ENCODE peak calls at places on chromosomes 16 and 17, in nine cellular contexts. One of them, this sample, is unnamed.

GRCh38 chr16:72400257-72401078 is 228.5 kb upstream of the PMFBP1 start:
- DNase-seq in vagina: no peak
- DNase-seq in fibroblast of lung: peak; percentile 82
- DNase-seq in uterus: no peak
- DNase-seq in GM23338: peak; percentile 84
- DNase-seq in hepatocyte: peak; percentile 67
- DNase-seq in dorsolateral prefrontal cortex: no peak
- DNase-seq in neural progenitor cell: peak; percentile 77
- DNase-seq in AG09309: peak; percentile 13
- DNase-seq in this sample: peak; percentile 45

GRCh38 chr16:49460786-49461470 is 87.3 kb downstream of the C16orf78 start:
- DNase-seq in vagina: peak; percentile 72
- DNase-seq in fibroblast of lung: no peak
- DNase-seq in uterus: no peak
- DNase-seq in GM23338: no peak
- DNase-seq in hepatocyte: no peak
- DNase-seq in dorsolateral prefrontal cortex: no peak
- DNase-seq in neural progenitor cell: no peak
- DNase-seq in AG09309: no peak
- DNase-seq in this sample: no peak

GRCh38 chr17:33169580-33170285 is 123.4 kb downstream of the ASIC2 start:
- DNase-seq in vagina: no peak
- DNase-seq in fibroblast of lung: peak; percentile 3
- DNase-seq in uterus: no peak
- DNase-seq in GM23338: no peak
- DNase-seq in hepatocyte: no peak
- DNase-seq in dorsolateral prefrontal cortex: no peak
- DNase-seq in neural progenitor cell: no peak
- DNase-seq in AG09309: no peak
- DNase-seq in this sample: no peak

GRCh38 chr16:11297492-11298142 is 16.5 kb upstream of the PRM1 start:
- DNase-seq in vagina: no peak
- DNase-seq in fibroblast of lung: peak; percentile 82
- DNase-seq in uterus: peak; percentile 58
- DNase-seq in GM23338: peak; percentile 70
- DNase-seq in hepatocyte: peak; percentile 74
- DNase-seq in dorsolateral prefrontal cortex: peak; percentile 83
- DNase-seq in neural progenitor cell: peak; percentile 53
- DNase-seq in AG09309: peak; percentile 25
- DNase-seq in this sample: no peak

GRCh38 chr16:16004314-16004749 is 54.9 kb downstream of the ABCC1 start:
- DNase-seq in vagina: no peak
- DNase-seq in fibroblast of lung: peak; percentile 96
- DNase-seq in uterus: no peak
- DNase-seq in GM23338: no peak
- DNase-seq in hepatocyte: no peak
- DNase-seq in dorsolateral prefrontal cortex: no peak
- DNase-seq in neural progenitor cell: no peak
- DNase-seq in AG09309: no peak
- DNase-seq in this sample: no peak

GRCh38 chr17:17645961-17646360 is 35.3 kb upstream of the RAI1 start:
- DNase-seq in vagina: no peak
- DNase-seq in fibroblast of lung: no peak
- DNase-seq in uterus: no peak
- DNase-seq in GM23338: no peak
- DNase-seq in hepatocyte: no peak
- DNase-seq in dorsolateral prefrontal cortex: no peak
- DNase-seq in neural progenitor cell: no peak
- DNase-seq in AG09309: no peak
- DNase-seq in this sample: no peak

GRCh38 chr16:22855231-22855630 is 41.3 kb downstream of the HS3ST2 start:
- DNase-seq in vagina: no peak
- DNase-seq in fibroblast of lung: no peak
- DNase-seq in uterus: no peak
- DNase-seq in GM23338: no peak
- DNase-seq in hepatocyte: no peak
- DNase-seq in dorsolateral prefrontal cortex: no peak
- DNase-seq in neural progenitor cell: no peak
- DNase-seq in AG09309: no peak
- DNase-seq in this sample: no peak

GRCh38 chr16:82848013-82848412 is 221.2 kb downstream of the CDH13 start:
- DNase-seq in vagina: no peak
- DNase-seq in fibroblast of lung: peak; percentile 30
- DNase-seq in uterus: no peak
- DNase-seq in GM23338: no peak
- DNase-seq in hepatocyte: no peak
- DNase-seq in dorsolateral prefrontal cortex: no peak
- DNase-seq in neural progenitor cell: no peak
- DNase-seq in AG09309: no peak
- DNase-seq in this sample: no peak

GRCh38 chr16:66521951-66522771 is 27.8 kb downstream of the TK2 start:
- DNase-seq in vagina: no peak
- DNase-seq in fibroblast of lung: peak; percentile 51
- DNase-seq in uterus: no peak
- DNase-seq in GM23338: no peak
- DNase-seq in hepatocyte: peak; percentile 21
- DNase-seq in dorsolateral prefrontal cortex: no peak
- DNase-seq in neural progenitor cell: no peak
- DNase-seq in AG09309: no peak
- DNase-seq in this sample: no peak

GRCh38 chr17:50893183-50893993 is 27.2 kb upstream of the TOB1 start:
- DNase-seq in vagina: no peak
- DNase-seq in fibroblast of lung: peak; percentile 60
- DNase-seq in uterus: peak; percentile 79
- DNase-seq in GM23338: no peak
- DNase-seq in hepatocyte: no peak
- DNase-seq in dorsolateral prefrontal cortex: peak; percentile 71
- DNase-seq in neural progenitor cell: peak; percentile 63
- DNase-seq in AG09309: no peak
- DNase-seq in this sample: no peak

GRCh38 chr17:20941872-20942271 is 100.9 kb downstream of the USP22 start:
- DNase-seq in vagina: no peak
- DNase-seq in fibroblast of lung: no peak
- DNase-seq in uterus: no peak
- DNase-seq in GM23338: no peak
- DNase-seq in hepatocyte: no peak
- DNase-seq in dorsolateral prefrontal cortex: no peak
- DNase-seq in neural progenitor cell: no peak
- DNase-seq in AG09309: no peak
- DNase-seq in this sample: no peak

GRCh38 chr17:20948984-20949777 is 93.6 kb downstream of the USP22 start:
- DNase-seq in vagina: no peak
- DNase-seq in fibroblast of lung: no peak
- DNase-seq in uterus: no peak
- DNase-seq in GM23338: no peak
- DNase-seq in hepatocyte: no peak
- DNase-seq in dorsolateral prefrontal cortex: no peak
- DNase-seq in neural progenitor cell: no peak
- DNase-seq in AG09309: no peak
- DNase-seq in this sample: no peak

DNA sequence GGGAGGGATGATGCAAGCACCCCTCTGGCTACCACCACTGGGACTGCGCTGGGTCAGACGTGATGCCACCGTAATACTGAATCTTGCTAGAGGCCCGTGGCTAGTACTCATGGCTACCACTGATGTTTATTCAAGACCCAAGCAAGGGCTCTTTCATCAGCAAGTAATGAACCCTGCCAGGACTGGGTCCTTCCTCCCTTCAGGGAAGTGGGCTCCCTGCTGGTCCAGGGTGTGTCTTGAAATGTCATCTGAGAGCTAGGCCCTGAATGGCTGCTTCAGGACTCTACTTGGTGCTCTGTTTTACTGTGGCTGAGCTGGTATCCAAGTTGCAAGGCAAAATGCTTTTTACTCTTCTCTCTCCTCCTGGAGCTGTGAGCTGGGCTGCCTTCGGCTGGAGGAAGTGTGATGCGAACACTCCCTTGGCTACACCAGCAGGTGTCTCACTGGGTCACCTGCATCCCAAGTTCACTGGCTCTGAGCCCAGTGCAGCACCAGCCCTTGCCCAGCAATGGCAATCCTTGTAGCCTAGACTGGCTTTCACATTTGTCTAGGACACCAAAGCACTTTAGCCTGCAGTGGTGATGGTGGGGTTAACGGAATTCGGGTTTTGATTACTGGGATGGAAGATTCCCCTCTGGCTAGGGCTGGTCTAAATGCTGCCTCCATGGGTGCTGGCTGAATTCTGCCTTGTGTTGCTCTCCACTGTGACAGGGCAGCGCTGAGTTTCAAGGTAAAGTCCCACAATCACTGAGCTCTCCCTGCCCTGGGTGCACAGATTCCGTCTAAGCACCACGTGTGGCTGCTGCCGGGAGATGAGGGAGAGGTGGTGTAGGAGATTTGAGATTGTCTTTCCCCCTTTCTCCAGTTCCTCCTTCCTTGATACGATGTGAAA is 98.6 kb downstream of the USP22 start:
- DNase-seq in vagina: no peak
- DNase-seq in fibroblast of lung: no peak
- DNase-seq in uterus: no peak
- DNase-seq in GM23338: peak; percentile 87
- DNase-seq in hepatocyte: peak; percentile 73
- DNase-seq in dorsolateral prefrontal cortex: no peak
- DNase-seq in neural progenitor cell: peak; percentile 19
- DNase-seq in AG09309: no peak
- DNase-seq in this sample: no peak
- TF ChIP-seq CTCF in vagina: no peak
- TF ChIP-seq CTCF in fibroblast of lung: no peak
- TF ChIP-seq CTCF in uterus: no peak
- TF ChIP-seq CTCF in GM23338: peak; percentile 80
- TF ChIP-seq CTCF in hepatocyte: peak; percentile 38
- TF ChIP-seq CTCF in dorsolateral prefrontal cortex: no peak
- TF ChIP-seq CTCF in neural progenitor cell: peak; percentile 15
- TF ChIP-seq CTCF in AG09309: no peak
- TF ChIP-seq CTCF in this sample: no peak

GRCh38 chr16:140175-140857 is 1.8 kb upstream of the NPRL3 start:
- DNase-seq in vagina: no peak
- DNase-seq in fibroblast of lung: no peak
- DNase-seq in uterus: no peak
- DNase-seq in GM23338: peak; percentile 70
- DNase-seq in hepatocyte: no peak
- DNase-seq in dorsolateral prefrontal cortex: no peak
- DNase-seq in neural progenitor cell: no peak
- DNase-seq in AG09309: no peak
- DNase-seq in this sample: no peak
- TF ChIP-seq CTCF in vagina: no peak
- TF ChIP-seq CTCF in fibroblast of lung: no peak
- TF ChIP-seq CTCF in uterus: no peak
- TF ChIP-seq CTCF in GM23338: no peak
- TF ChIP-seq CTCF in hepatocyte: no peak
- TF ChIP-seq CTCF in dorsolateral prefrontal cortex: no peak
- TF ChIP-seq CTCF in neural progenitor cell: no peak
- TF ChIP-seq CTCF in AG09309: no peak
- TF ChIP-seq CTCF in this sample: no peak

DNA sequence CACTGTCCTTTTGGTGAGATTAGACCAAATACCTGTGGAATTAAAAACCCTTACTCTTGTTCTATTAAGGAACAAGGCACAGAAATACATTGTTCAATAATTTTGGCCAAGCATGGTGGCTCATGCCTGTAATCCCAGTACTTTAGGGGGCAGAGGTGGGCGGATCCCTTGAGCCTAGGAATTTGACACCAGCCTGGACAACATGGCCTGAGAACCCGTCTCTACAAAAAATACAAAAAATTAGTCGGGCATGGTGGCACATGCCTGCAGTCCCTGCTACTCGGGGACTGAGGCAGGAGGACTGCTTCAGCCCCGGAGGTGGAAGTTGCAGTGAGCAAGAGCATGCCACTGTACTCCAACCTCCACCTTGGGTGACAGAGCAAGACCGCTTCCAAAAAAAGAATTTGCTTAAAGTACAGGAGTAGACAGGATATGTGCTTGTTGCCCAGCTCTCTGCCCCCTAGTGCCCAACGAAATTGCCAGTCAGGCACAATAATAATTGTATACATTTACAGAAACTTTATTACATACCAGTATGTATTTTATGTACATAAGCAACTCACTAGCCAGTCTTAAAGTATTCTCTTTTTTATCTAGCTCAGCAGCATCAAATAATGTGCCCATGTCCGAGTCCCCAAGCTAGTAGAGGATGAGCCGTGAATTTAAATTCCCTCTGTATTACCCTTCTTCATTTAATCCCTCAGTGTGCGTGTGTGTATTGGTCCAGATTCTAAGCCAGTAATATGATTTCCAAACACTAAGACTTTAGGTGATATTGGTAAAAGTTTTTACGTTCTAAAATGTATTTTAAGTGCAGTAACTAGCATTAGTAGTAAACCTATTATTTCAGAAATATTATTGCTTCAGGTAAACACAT is 1.4 kb downstream of the THUMPD1 start:
- DNase-seq in vagina: no peak
- DNase-seq in fibroblast of lung: no peak
- DNase-seq in uterus: peak; percentile 23
- DNase-seq in GM23338: peak; percentile 15
- DNase-seq in hepatocyte: no peak
- DNase-seq in dorsolateral prefrontal cortex: no peak
- DNase-seq in neural progenitor cell: no peak
- DNase-seq in AG09309: no peak
- DNase-seq in this sample: no peak
- TF ChIP-seq CTCF in vagina: no peak
- TF ChIP-seq CTCF in fibroblast of lung: peak; percentile 41
- TF ChIP-seq CTCF in uterus: no peak
- TF ChIP-seq CTCF in GM23338: peak; percentile 22
- TF ChIP-seq CTCF in hepatocyte: peak; percentile 28
- TF ChIP-seq CTCF in dorsolateral prefrontal cortex: no peak
- TF ChIP-seq CTCF in neural progenitor cell: peak; percentile 34
- TF ChIP-seq CTCF in AG09309: peak; percentile 36
- TF ChIP-seq CTCF in this sample: no peak

GRCh38 chr17:61412860-61413653 is 13.4 kb downstream of the TBX2 start:
- DNase-seq in vagina: no peak
- DNase-seq in fibroblast of lung: peak; percentile 28
- DNase-seq in uterus: no peak
- DNase-seq in GM23338: peak; percentile 64
- DNase-seq in hepatocyte: peak; percentile 29
- DNase-seq in dorsolateral prefrontal cortex: peak; percentile 21
- DNase-seq in neural progenitor cell: peak; percentile 60
- DNase-seq in AG09309: no peak
- DNase-seq in this sample: no peak

GRCh38 chr17:61410555-61411089 is 11.0 kb downstream of the TBX2 start:
- DNase-seq in vagina: no peak
- DNase-seq in fibroblast of lung: peak; percentile 94
- DNase-seq in uterus: peak; percentile 75
- DNase-seq in GM23338: peak; percentile 91
- DNase-seq in hepatocyte: peak; percentile 93
- DNase-seq in dorsolateral prefrontal cortex: peak; percentile 40
- DNase-seq in neural progenitor cell: peak; percentile 89
- DNase-seq in AG09309: no peak
- DNase-seq in this sample: peak; percentile 94

GRCh38 chr17:61411944-61412859 is 12.6 kb downstream of the TBX2 start:
- DNase-seq in vagina: no peak
- DNase-seq in fibroblast of lung: peak; percentile 90
- DNase-seq in uterus: peak; percentile 76
- DNase-seq in GM23338: peak; percentile 78
- DNase-seq in hepatocyte: peak; percentile 93
- DNase-seq in dorsolateral prefrontal cortex: peak; percentile 61
- DNase-seq in neural progenitor cell: peak; percentile 92
- DNase-seq in AG09309: no peak
- DNase-seq in this sample: peak; percentile 80

GRCh38 chr17:61410100-61410551 is 10.5 kb downstream of the TBX2 start:
- DNase-seq in vagina: no peak
- DNase-seq in fibroblast of lung: no peak
- DNase-seq in uterus: peak; percentile 20
- DNase-seq in GM23338: no peak
- DNase-seq in hepatocyte: no peak
- DNase-seq in dorsolateral prefrontal cortex: peak; percentile 12
- DNase-seq in neural progenitor cell: no peak
- DNase-seq in AG09309: no peak
- DNase-seq in this sample: peak; percentile 56

GRCh38 chr17:61411114-61411943 is 11.7 kb downstream of the TBX2 start:
- DNase-seq in vagina: no peak
- DNase-seq in fibroblast of lung: peak; percentile 88
- DNase-seq in uterus: peak; percentile 67
- DNase-seq in GM23338: peak; percentile 70
- DNase-seq in hepatocyte: peak; percentile 79
- DNase-seq in dorsolateral prefrontal cortex: peak; percentile 25
- DNase-seq in neural progenitor cell: peak; percentile 87
- DNase-seq in AG09309: no peak
- DNase-seq in this sample: peak; percentile 55
- TF ChIP-seq CTCF in vagina: no peak
- TF ChIP-seq CTCF in fibroblast of lung: peak; percentile 40
- TF ChIP-seq CTCF in uterus: no peak
- TF ChIP-seq CTCF in GM23338: peak; percentile 40
- TF ChIP-seq CTCF in hepatocyte: peak; percentile 22
- TF ChIP-seq CTCF in dorsolateral prefrontal cortex: peak; percentile 20
- TF ChIP-seq CTCF in neural progenitor cell: peak; percentile 48
- TF ChIP-seq CTCF in AG09309: peak; percentile 36
- TF ChIP-seq CTCF in this sample: peak; percentile 43